ENCODE peak calls at places on chromosomes 1 and 21, in four cellular contexts. One of them, this sample, is unnamed. For H3K36me3 and H3K27me3, the result is how much of the 10 kb centered on the place peaks cover.

GRCh38 chr1:1032428-1032827 is 12.5 kb downstream of the AGRN start:
- DNase-seq in endodermal cell: peak
- DNase-seq in kidney epithelial cell: no peak
- DNase-seq in aorta: no peak
- DNase-seq in this sample: no peak

GRCh38 chr1:5994713-5995621 is 2.7 kb upstream of the NPHP4 start:
- DNase-seq in endodermal cell: no peak
- DNase-seq in kidney epithelial cell: no peak
- DNase-seq in aorta: peak
- DNase-seq in this sample: peak

GRCh38 chr1:29416267-29416666 is 179.9 kb downstream of the PTPRU start:
- DNase-seq in endodermal cell: peak
- DNase-seq in kidney epithelial cell: no peak
- DNase-seq in aorta: no peak
- DNase-seq in this sample: peak

GRCh38 chr1:172003766-172004530 is 162.7 kb downstream of the DNM3 start:
- DNase-seq in endodermal cell: no peak
- DNase-seq in kidney epithelial cell: no peak
- DNase-seq in aorta: no peak
- DNase-seq in this sample: no peak

GRCh38 chr21:26801524-26801923 is 43.7 kb downstream of the ADAMTS1 start:
- DNase-seq in endodermal cell: no peak
- DNase-seq in kidney epithelial cell: no peak
- DNase-seq in aorta: no peak
- DNase-seq in this sample: no peak

GRCh38 chr21:26845066-26845749 is at the start of gene ADAMTS1:
- DNase-seq in endodermal cell: peak
- DNase-seq in kidney epithelial cell: no peak
- DNase-seq in aorta: peak
- DNase-seq in this sample: peak

GRCh38 chr1:31515061-31515775 is 61.1 kb upstream of the TINAGL1 start:
- DNase-seq in endodermal cell: no peak
- DNase-seq in kidney epithelial cell: no peak
- DNase-seq in aorta: no peak
- DNase-seq in this sample: peak

GRCh38 chr1:57017201-57017600 is 51.4 kb upstream of the C8B start:
- DNase-seq in endodermal cell: no peak
- DNase-seq in kidney epithelial cell: no peak
- DNase-seq in aorta: no peak
- DNase-seq in this sample: peak

GRCh38 chr21:44800971-44801467 is 601 bp downstream of the UBE2G2 start:
- DNase-seq in endodermal cell: peak
- DNase-seq in kidney epithelial cell: no peak
- DNase-seq in aorta: no peak
- DNase-seq in this sample: peak

GRCh38 chr1:184146202-184146601 is 94.7 kb downstream of the TSEN15 start:
- DNase-seq in endodermal cell: no peak
- DNase-seq in kidney epithelial cell: no peak
- DNase-seq in aorta: no peak
- DNase-seq in this sample: no peak

GRCh38 chr1:25620701-25621350 is 4.2 kb downstream of the MAN1C1 start:
- DNase-seq in endodermal cell: no peak
- DNase-seq in kidney epithelial cell: no peak
- DNase-seq in aorta: no peak
- DNase-seq in this sample: no peak

GRCh38 chr1:211377539-211378461 is 51.2 kb downstream of the TRAF5 start:
- DNase-seq in endodermal cell: no peak
- DNase-seq in kidney epithelial cell: no peak
- DNase-seq in aorta: no peak
- DNase-seq in this sample: peak

GRCh38 chr1:112673589-112674439 is 645 bp upstream of the MOV10 start:
- DNase-seq in endodermal cell: no peak
- DNase-seq in kidney epithelial cell: no peak
- DNase-seq in aorta: peak
- DNase-seq in this sample: no peak

GRCh38 chr1:73327998-73328397 is 870.0 kb downstream of the LRRIQ3 start:
- DNase-seq in endodermal cell: no peak
- DNase-seq in kidney epithelial cell: no peak
- DNase-seq in aorta: no peak
- DNase-seq in this sample: no peak

GRCh38 chr1:225658041-225658440 is 5.1 kb upstream of the ENAH start:
- DNase-seq in endodermal cell: no peak
- DNase-seq in kidney epithelial cell: no peak
- DNase-seq in aorta: no peak
- DNase-seq in this sample: no peak

GRCh38 chr1:35691080-35691479 is 27.6 kb downstream of the C1orf216 start:
- DNase-seq in endodermal cell: peak
- DNase-seq in kidney epithelial cell: no peak
- DNase-seq in aorta: no peak
- DNase-seq in this sample: peak

GRCh38 chr1:23403038-23403336 is 21.6 kb downstream of the TCEA3 start:
- DNase-seq in endodermal cell: no peak
- DNase-seq in kidney epithelial cell: peak
- DNase-seq in aorta: peak
- DNase-seq in this sample: no peak

GRCh38 chr1:58365328-58365727 is 181.2 kb downstream of the OMA1 start:
- DNase-seq in endodermal cell: no peak
- DNase-seq in kidney epithelial cell: no peak
- DNase-seq in aorta: no peak
- DNase-seq in this sample: no peak

GRCh38 chr21:43020771-43021170 is 46.4 kb downstream of the PKNOX1 start:
- DNase-seq in endodermal cell: no peak
- DNase-seq in kidney epithelial cell: no peak
- DNase-seq in aorta: no peak
- DNase-seq in this sample: no peak

GRCh38 chr21:45060089-45060488 is 14.3 kb upstream of the ADARB1 start:
- DNase-seq in endodermal cell: no peak
- DNase-seq in kidney epithelial cell: no peak
- DNase-seq in aorta: no peak
- DNase-seq in this sample: no peak

GRCh38 chr1:1752190-1752589 is 26.1 kb downstream of the NADK start:
- DNase-seq in endodermal cell: no peak
- DNase-seq in kidney epithelial cell: no peak
- DNase-seq in aorta: peak
- DNase-seq in this sample: peak

GRCh38 chr1:24709748-24710416 is 35.4 kb upstream of the CLIC4 start:
- DNase-seq in endodermal cell: no peak
- DNase-seq in kidney epithelial cell: no peak
- DNase-seq in aorta: no peak
- DNase-seq in this sample: no peak

GRCh38 chr1:201281573-201281972 is 1.7 kb upstream of the PKP1 start:
- DNase-seq in endodermal cell: no peak
- DNase-seq in kidney epithelial cell: no peak
- DNase-seq in aorta: no peak
- DNase-seq in this sample: no peak

GRCh38 chr1:201283836-201284553 is 689 bp downstream of the PKP1 start:
- DNase-seq in endodermal cell: no peak
- DNase-seq in kidney epithelial cell: no peak
- DNase-seq in aorta: peak
- DNase-seq in this sample: peak

GRCh38 chr1:201284636-201285035 is 1.3 kb downstream of the PKP1 start:
- DNase-seq in endodermal cell: no peak
- DNase-seq in kidney epithelial cell: no peak
- DNase-seq in aorta: peak
- DNase-seq in this sample: no peak

GRCh38 chr1:201282216-201282615 is 1.1 kb upstream of the PKP1 start:
- DNase-seq in endodermal cell: no peak
- DNase-seq in kidney epithelial cell: no peak
- DNase-seq in aorta: no peak
- DNase-seq in this sample: no peak

DNA sequence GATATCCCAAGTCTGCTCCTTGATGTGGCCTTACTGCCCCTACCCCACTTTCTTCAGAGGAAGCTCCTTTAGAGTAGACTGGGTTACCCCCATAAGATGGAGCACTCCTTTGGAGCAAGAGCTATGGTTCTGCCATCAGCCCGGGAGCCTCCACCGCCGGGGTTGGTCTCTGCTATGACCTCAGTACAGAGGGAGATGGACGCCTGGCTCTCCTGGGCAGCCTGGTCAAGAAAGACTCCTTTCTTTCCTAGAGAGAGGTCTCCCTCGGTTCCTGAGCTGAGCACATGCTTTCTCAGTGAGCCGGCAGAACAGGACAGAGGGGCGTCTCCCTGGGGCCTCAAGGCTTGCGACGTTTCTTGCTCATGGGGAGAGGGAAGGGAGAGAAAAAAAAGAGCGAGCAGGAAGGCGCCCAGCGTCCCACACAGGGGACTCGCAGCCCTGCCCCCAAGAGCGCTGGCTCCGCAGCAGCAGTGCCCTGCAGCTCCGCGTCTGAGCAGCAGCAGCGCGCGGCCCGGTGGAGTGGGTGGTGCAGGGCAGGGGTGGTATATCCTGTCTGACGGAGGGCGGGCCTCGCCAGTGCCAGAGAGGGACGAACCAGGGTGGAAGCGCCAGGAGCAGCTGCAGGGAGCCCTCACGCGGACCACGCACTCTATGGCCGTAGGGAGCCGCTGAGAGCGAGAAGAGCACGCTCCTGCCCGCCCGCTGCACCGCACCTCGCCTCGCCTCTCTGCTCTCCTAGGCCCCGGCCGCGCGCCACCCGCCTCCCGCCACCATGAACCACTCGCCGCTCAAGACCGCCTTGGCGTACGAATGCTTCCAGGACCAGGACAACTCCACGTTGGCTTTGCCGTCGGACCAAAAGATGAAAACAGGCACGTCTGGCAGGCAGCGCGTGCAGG is at the start of gene PKP1:
- DNase-seq in endodermal cell: peak
- DNase-seq in kidney epithelial cell: no peak
- DNase-seq in aorta: peak
- DNase-seq in this sample: peak
- H3K4me3 ChIP-seq in endodermal cell: no peak
- H3K4me3 ChIP-seq in kidney epithelial cell: peak
- H3K4me3 ChIP-seq in aorta: no peak
- H3K4me3 ChIP-seq in this sample: peak

DNA sequence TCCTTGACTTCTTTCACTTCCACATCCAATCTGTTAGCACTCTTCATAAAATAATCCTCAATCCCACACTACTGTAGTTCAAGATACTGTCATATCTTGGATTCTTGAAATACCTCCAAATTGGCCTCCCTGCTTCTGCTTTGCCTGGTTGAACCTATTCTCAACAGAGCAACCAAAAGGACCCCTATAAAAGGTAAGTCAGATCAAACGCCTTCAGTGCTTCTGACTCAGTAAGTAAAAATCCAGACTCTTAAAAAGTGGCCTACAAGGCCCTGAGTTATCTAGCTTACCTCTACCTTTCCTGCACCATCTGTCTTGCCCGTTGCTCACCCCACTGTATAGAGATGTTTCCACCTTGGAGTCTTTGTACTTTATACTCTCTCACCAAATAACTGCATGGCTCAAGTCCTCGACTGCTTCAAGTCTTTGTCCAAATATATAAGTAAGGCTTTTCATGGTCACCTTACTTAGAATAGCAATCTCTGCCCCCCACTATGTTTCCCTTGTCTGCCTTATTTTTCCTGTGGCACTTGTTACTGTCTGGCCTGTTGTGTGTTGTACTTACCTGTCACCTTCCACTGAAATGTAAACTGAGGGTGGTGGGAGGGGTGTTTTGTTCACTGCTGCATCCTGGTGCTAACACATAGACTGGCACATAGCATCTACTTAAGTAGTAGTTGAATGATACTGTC is 5.1 kb upstream of the PIGV start:
- DNase-seq in endodermal cell: no peak
- DNase-seq in kidney epithelial cell: no peak
- DNase-seq in aorta: no peak
- DNase-seq in this sample: no peak
- H3K36me3 ChIP-seq in endodermal cell: half or more
- H3K36me3 ChIP-seq in kidney epithelial cell: under half
- H3K36me3 ChIP-seq in aorta: under half
- H3K36me3 ChIP-seq in this sample: under half

GRCh38 chr21:35043549-35043948 is 5.6 kb downstream of the RUNX1 start:
- DNase-seq in endodermal cell: no peak
- DNase-seq in kidney epithelial cell: no peak
- DNase-seq in aorta: no peak
- DNase-seq in this sample: no peak

GRCh38 chr21:35044128-35044527 is 5.0 kb downstream of the RUNX1 start:
- DNase-seq in endodermal cell: no peak
- DNase-seq in kidney epithelial cell: no peak
- DNase-seq in aorta: no peak
- DNase-seq in this sample: no peak

GRCh38 chr21:35039595-35040291 is 9.4 kb downstream of the RUNX1 start:
- DNase-seq in endodermal cell: no peak
- DNase-seq in kidney epithelial cell: no peak
- DNase-seq in aorta: no peak
- DNase-seq in this sample: no peak

GRCh38 chr21:35038772-35039145 is 10.3 kb downstream of the RUNX1 start:
- DNase-seq in endodermal cell: peak
- DNase-seq in kidney epithelial cell: no peak
- DNase-seq in aorta: no peak
- DNase-seq in this sample: no peak

DNA sequence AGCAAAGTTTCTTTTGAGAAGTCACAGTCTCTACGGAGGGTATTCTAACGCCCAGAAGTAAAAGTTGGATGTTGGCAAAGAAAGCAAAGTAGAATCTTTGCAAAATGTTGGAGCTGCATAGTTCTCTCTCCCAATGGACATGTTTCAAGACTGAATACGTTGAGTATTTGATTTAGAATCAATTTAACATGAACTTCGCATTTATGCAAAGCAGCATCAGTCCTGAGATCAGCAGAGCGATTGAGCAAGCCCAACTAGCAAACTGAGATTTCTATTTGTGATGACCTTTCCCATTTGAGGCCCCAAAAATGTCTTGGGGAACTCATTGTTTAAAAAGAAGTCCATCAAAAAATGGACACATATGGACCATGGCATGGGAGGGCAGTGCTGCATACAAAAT is 8.0 kb downstream of the RUNX1 start:
- DNase-seq in endodermal cell: no peak
- DNase-seq in kidney epithelial cell: no peak
- DNase-seq in aorta: no peak
- DNase-seq in this sample: no peak
- H3K27me3 ChIP-seq in endodermal cell: under half
- H3K27me3 ChIP-seq in kidney epithelial cell: under half
- H3K27me3 ChIP-seq in aorta: under half
- H3K27me3 ChIP-seq in this sample: under half

GRCh38 chr1:210232524-210233215 is at the start of gene SERTAD4:
- DNase-seq in endodermal cell: peak
- DNase-seq in kidney epithelial cell: no peak
- DNase-seq in aorta: peak
- DNase-seq in this sample: peak

GRCh38 chr1:210233216-210233494 is 559 bp downstream of the SERTAD4 start:
- DNase-seq in endodermal cell: no peak
- DNase-seq in kidney epithelial cell: no peak
- DNase-seq in aorta: peak
- DNase-seq in this sample: no peak

GRCh38 chr1:210230149-210230695 is 2.4 kb upstream of the SERTAD4 start:
- DNase-seq in endodermal cell: no peak
- DNase-seq in kidney epithelial cell: no peak
- DNase-seq in aorta: no peak
- DNase-seq in this sample: no peak

GRCh38 chr1:210233495-210234253 is 1.1 kb downstream of the SERTAD4 start:
- DNase-seq in endodermal cell: peak
- DNase-seq in kidney epithelial cell: no peak
- DNase-seq in aorta: peak
- DNase-seq in this sample: peak

GRCh38 chr1:210231846-210232523 is 611 bp upstream of the SERTAD4 start:
- DNase-seq in endodermal cell: no peak
- DNase-seq in kidney epithelial cell: no peak
- DNase-seq in aorta: no peak
- DNase-seq in this sample: no peak
- H3K4me3 ChIP-seq in endodermal cell: peak
- H3K4me3 ChIP-seq in kidney epithelial cell: peak
- H3K4me3 ChIP-seq in aorta: peak
- H3K4me3 ChIP-seq in this sample: peak

GRCh38 chr1:201311356-201312011 is 28.2 kb downstream of the PKP1 start:
- DNase-seq in endodermal cell: no peak
- DNase-seq in kidney epithelial cell: no peak
- DNase-seq in aorta: no peak
- DNase-seq in this sample: no peak
- H3K36me3 ChIP-seq in endodermal cell: under half
- H3K36me3 ChIP-seq in kidney epithelial cell: under half
- H3K36me3 ChIP-seq in aorta: under half
- H3K36me3 ChIP-seq in this sample: under half

This sample was measured in H7.